ENCODE peak calls at places on chromosomes 11 and 22, in seven cellular contexts. K is transverse colon, J is heart left ventricle, V is A549, C is Karpas-422, Z is hepatocyte, E is stomach. M is an unnamed sample.

GRCh38 chr22:33921576-33922181 is 1.4 kb upstream of the LARGE1 start:
- DNase-seq in E (peak; percentile 64), Z (peak; percentile 86), C (no peak), V (peak; percentile 8), K (peak; percentile 59), J (peak; percentile 76), M (peak; percentile 60)

GRCh38 chr22:32701021-32701420 is 100.5 kb upstream of the TIMP3 start:
- DNase-seq in Z (no peak), K (no peak), V (no peak), C (no peak), J (no peak), E (no peak), M (no peak)

GRCh38 chr11:3879967-3880542 is 24.6 kb downstream of the STIM1 start:
- DNase-seq in J (no peak), V (no peak), Z (peak; percentile 34), K (no peak), C (no peak), E (peak; percentile 51), M (no peak)

GRCh38 chr22:45124176-45124857 is 39.4 kb upstream of the NUP50 start:
- DNase-seq in C (no peak), V (no peak), K (no peak), J (no peak), E (no peak), Z (no peak), M (no peak)

GRCh38 chr22:20016734-20017621 is at the start of gene ARVCF:
- DNase-seq in E (peak; percentile 93), Z (peak; percentile 92), V (peak; percentile 95), C (peak; percentile 97), K (peak; percentile 94), J (peak; percentile 95), M (peak; percentile 92)

GRCh38 chr22:29310863-29311339 is 4.5 kb downstream of the GAS2L1 start:
- DNase-seq in C (peak; percentile 58), K (peak; percentile 92), Z (peak; percentile 97), J (peak; percentile 97), V (peak; percentile 91), E (peak; percentile 89), M (no peak)

GRCh38 chr22:28791841-28792490 is 8.4 kb downstream of the XBP1 start:
- DNase-seq in V (no peak), J (no peak), K (no peak), C (peak; percentile 61), E (no peak), Z (no peak), M (no peak)

GRCh38 chr11:108498046-108498815 is at the start of gene POGLUT3:
- DNase-seq in V (peak; percentile 35), E (peak; percentile 61), C (peak; percentile 89), J (peak; percentile 73), Z (peak; percentile 86), K (peak; percentile 64), M (peak; percentile 71)

GRCh38 chr22:30309981-30310672 is 16.6 kb downstream of the TBC1D10A start:
- DNase-seq in C (no peak), K (peak; percentile 74), Z (peak; percentile 68), E (peak; percentile 77), V (no peak), J (peak; percentile 46), M (peak; percentile 63)

GRCh38 chr11:12212181-12212820 is 101.9 kb downstream of the MICAL2 start:
- DNase-seq in K (no peak), J (no peak), E (no peak), C (no peak), Z (no peak), V (no peak), M (no peak)

GRCh38 chr11:88169881-88170280 is 5.4 kb downstream of the RAB38 start:
- DNase-seq in E (no peak), Z (no peak), V (no peak), K (no peak), J (no peak), C (no peak), M (no peak)

GRCh38 chr11:3189193-3189843 is 24.2 kb upstream of the OSBPL5 start:
- DNase-seq in K (no peak), E (no peak), C (no peak), J (no peak), V (no peak), Z (no peak), M (peak; percentile 27)

GRCh38 chr22:49370841-49371301 is 456.8 kb downstream of the BRD1 start:
- DNase-seq in E (peak; percentile 17), V (no peak), J (no peak), Z (no peak), C (no peak), K (no peak), M (no peak)

GRCh38 chr22:42856179-42856864 is 751 bp downstream of the ARFGAP3 start:
- DNase-seq in C (peak; percentile 59), K (peak; percentile 71), Z (peak; percentile 76), J (peak; percentile 75), V (no peak), E (peak; percentile 52), M (peak; percentile 28)

GRCh38 chr11:118052581-118053206 is 24.2 kb upstream of the TMPRSS4 start:
- DNase-seq in J (no peak), E (peak; percentile 22), C (no peak), Z (no peak), V (no peak), K (peak; percentile 7), M (no peak)

DNA sequence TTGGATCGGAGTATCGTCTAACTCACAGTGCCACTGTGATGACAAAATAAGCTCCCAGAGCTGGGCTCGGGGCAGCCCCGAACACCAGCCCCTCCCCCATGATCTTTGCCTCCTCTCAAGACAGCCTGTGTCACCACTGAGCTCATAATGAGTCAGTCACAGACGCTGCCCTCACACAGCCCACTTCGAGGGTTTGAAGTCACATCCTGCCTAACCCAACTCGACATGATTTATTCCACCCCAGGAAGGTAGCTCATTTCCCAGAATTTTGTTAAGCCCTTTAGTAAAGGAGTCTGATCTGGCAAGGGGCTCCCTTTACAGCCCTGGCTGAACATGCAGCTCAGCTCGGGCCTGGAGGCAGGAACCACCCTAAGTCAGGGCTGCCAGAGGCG is 22.8 kb downstream of the MYH9 start:
- DNase-seq in E (peak; percentile 65), K (peak; percentile 75), V (peak; percentile 75), Z (peak; percentile 91), J (no peak), C (no peak), M (no peak)
- H3K9me3 ChIP-seq in E (no peaks in the 10 kb centered on the region), K (no peaks in the 10 kb centered on the region), V (no peaks in the 10 kb centered on the region), Z (no peaks in the 10 kb centered on the region), J (no peaks in the 10 kb centered on the region), C (no peaks in the 10 kb centered on the region), M (no peaks in the 10 kb centered on the region)

GRCh38 chr11:69234171-69234570 is 59.8 kb upstream of the MYEOV start:
- DNase-seq in J (no peak), Z (no peak), E (peak; percentile 10), C (no peak), K (no peak), V (no peak), M (no peak)
- H3K27ac ChIP-seq in J (no peak overlapping the region), Z (no peak overlapping the region), E (no peak overlapping the region), C (no peak overlapping the region), K (no peak overlapping the region), V (no peak overlapping the region), M (no peak overlapping the region)

GRCh38 chr11:120667934-120668333 is 156.4 kb downstream of the GRIK4 start:
- DNase-seq in C (no peak), E (no peak), V (no peak), J (no peak), K (no peak), Z (no peak), M (no peak)
- H3K9me3 ChIP-seq in C (no peaks in the 10 kb centered on the region), E (peaks cover 7% of the 10 kb centered on the region), V (no peaks in the 10 kb centered on the region), J (no peaks in the 10 kb centered on the region), K (no peaks in the 10 kb centered on the region), Z (no peaks in the 10 kb centered on the region), M (no peaks in the 10 kb centered on the region)

GRCh38 chr11:119705362-119705761 is 23.6 kb downstream of the NECTIN1 start:
- DNase-seq in K (no peak), Z (no peak), V (no peak), C (no peak), E (no peak), J (no peak), M (no peak)

GRCh38 chr11:119706029-119706428 is 23.0 kb downstream of the NECTIN1 start:
- DNase-seq in C (no peak), J (no peak), V (no peak), E (no peak), Z (no peak), K (no peak), M (no peak)

GRCh38 chr11:119706887-119707286 is 22.1 kb downstream of the NECTIN1 start:
- DNase-seq in J (no peak), V (peak; percentile 11), C (no peak), Z (no peak), K (no peak), E (no peak), M (no peak)

GRCh38 chr11:119702261-119702591 is 26.8 kb downstream of the NECTIN1 start:
- DNase-seq in Z (no peak), J (no peak), C (no peak), E (no peak), K (no peak), V (no peak), M (no peak)

DNA sequence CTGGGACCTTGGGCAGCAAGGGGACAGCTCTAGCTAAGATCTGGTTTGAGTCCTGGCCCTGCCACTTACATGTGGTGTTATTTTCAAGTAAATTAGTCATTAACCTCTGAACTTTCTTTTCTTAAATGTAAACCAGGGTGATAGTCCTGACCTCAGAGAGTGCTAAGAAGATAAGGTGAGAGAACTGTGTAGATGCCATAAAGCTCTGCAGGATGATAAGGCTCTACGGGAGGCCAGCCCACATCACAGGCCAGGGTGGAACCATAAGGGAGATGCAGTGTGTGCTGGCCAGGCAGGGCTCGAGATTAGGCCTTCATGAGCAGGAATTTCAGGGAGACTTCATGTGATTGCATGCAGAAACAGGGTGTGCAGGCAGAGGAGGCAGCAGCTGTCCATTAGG is 24.2 kb downstream of the NECTIN1 start:
- DNase-seq in C (no peak), Z (peak; percentile 53), K (no peak), J (no peak), E (no peak), V (no peak), M (no peak)
- H3K27ac ChIP-seq in C (no peak overlapping the region), Z (no peak overlapping the region), K (no peak overlapping the region), J (no peak overlapping the region), E (no peak overlapping the region), V (no peak overlapping the region), M (peak overlapping the region; percentile 19)

DNA sequence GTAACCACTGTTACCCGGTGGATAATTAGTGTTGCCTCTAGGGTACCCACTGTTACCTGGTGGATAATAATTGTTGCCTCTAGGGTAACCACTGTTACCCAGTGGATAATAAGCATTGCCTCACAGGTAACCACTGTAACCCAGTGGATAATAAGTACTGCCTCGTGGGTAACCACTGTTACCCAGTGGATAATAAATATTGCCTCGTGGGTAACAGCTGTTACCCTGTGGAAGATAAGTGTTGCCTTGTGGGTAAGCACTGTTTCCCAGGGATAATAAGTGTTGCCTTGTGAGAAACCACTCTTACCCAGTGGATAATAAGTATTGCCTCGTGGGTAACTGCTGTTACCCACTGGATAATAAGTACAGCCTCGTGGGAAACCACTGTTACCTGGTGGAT is 9.3 kb upstream of the NXPE4 start:
- DNase-seq in Z (no peak), E (no peak), K (no peak), C (no peak), J (no peak), V (no peak), M (no peak)
- H3K9me3 ChIP-seq in Z (no peaks in the 10 kb centered on the region), E (no peaks in the 10 kb centered on the region), K (no peaks in the 10 kb centered on the region), C (no peaks in the 10 kb centered on the region), J (no peaks in the 10 kb centered on the region), V (no peaks in the 10 kb centered on the region), M (peaks cover 3% of the 10 kb centered on the region)